ENCODE peak calls at places on chromosomes 13 and 19, in ten cellular contexts. One of them, this sample, is unnamed.

GRCh38 chr19:11675569-11675968 is 63.2 kb downstream of the ZNF823 start:
- DNase-seq in transverse colon: no peak
- DNase-seq in lung: no peak
- DNase-seq in cardiac fibroblast: no peak
- DNase-seq in substantia nigra: no peak
- DNase-seq in AG04450: no peak
- DNase-seq in dermis blood vessel endothelial cell: no peak
- DNase-seq in naive B cell: no peak
- DNase-seq in astrocyte of the spinal cord: no peak
- DNase-seq in HCT116: no peak
- DNase-seq in this sample: no peak

GRCh38 chr19:38624822-38625221 is 5.8 kb downstream of the EIF3K start:
- DNase-seq in transverse colon: no peak
- DNase-seq in lung: no peak
- DNase-seq in cardiac fibroblast: no peak
- DNase-seq in substantia nigra: no peak
- DNase-seq in AG04450: no peak
- DNase-seq in dermis blood vessel endothelial cell: no peak
- DNase-seq in naive B cell: no peak
- DNase-seq in astrocyte of the spinal cord: no peak
- DNase-seq in HCT116: no peak
- DNase-seq in this sample: no peak

GRCh38 chr13:109630281-109630680 is 156.1 kb downstream of the IRS2 start:
- DNase-seq in transverse colon: no peak
- DNase-seq in lung: no peak
- DNase-seq in cardiac fibroblast: no peak
- DNase-seq in substantia nigra: no peak
- DNase-seq in AG04450: no peak
- DNase-seq in dermis blood vessel endothelial cell: no peak
- DNase-seq in naive B cell: no peak
- DNase-seq in astrocyte of the spinal cord: no peak
- DNase-seq in HCT116: no peak
- DNase-seq in this sample: no peak

GRCh38 chr13:97130201-97130600 is 91.9 kb upstream of the MBNL2 start:
- DNase-seq in transverse colon: no peak
- DNase-seq in lung: no peak
- DNase-seq in cardiac fibroblast: peak
- DNase-seq in substantia nigra: no peak
- DNase-seq in AG04450: no peak
- DNase-seq in dermis blood vessel endothelial cell: no peak
- DNase-seq in naive B cell: no peak
- DNase-seq in astrocyte of the spinal cord: no peak
- DNase-seq in HCT116: no peak
- DNase-seq in this sample: no peak

GRCh38 chr19:1237027-1237659 is 662 bp downstream of the CBARP start:
- DNase-seq in transverse colon: no peak
- DNase-seq in lung: no peak
- DNase-seq in cardiac fibroblast: no peak
- DNase-seq in substantia nigra: no peak
- DNase-seq in AG04450: no peak
- DNase-seq in dermis blood vessel endothelial cell: peak
- DNase-seq in naive B cell: no peak
- DNase-seq in astrocyte of the spinal cord: no peak
- DNase-seq in HCT116: no peak
- DNase-seq in this sample: no peak

GRCh38 chr13:44818428-44818827 is 170.8 kb downstream of the NUFIP1 start:
- DNase-seq in transverse colon: no peak
- DNase-seq in lung: no peak
- DNase-seq in cardiac fibroblast: peak
- DNase-seq in substantia nigra: no peak
- DNase-seq in AG04450: no peak
- DNase-seq in dermis blood vessel endothelial cell: peak
- DNase-seq in naive B cell: no peak
- DNase-seq in astrocyte of the spinal cord: peak
- DNase-seq in HCT116: peak
- DNase-seq in this sample: no peak

GRCh38 chr19:21680679-21681078 is 86.7 kb downstream of the ZNF100 start:
- DNase-seq in transverse colon: no peak
- DNase-seq in lung: no peak
- DNase-seq in cardiac fibroblast: no peak
- DNase-seq in substantia nigra: no peak
- DNase-seq in AG04450: no peak
- DNase-seq in dermis blood vessel endothelial cell: no peak
- DNase-seq in naive B cell: no peak
- DNase-seq in astrocyte of the spinal cord: no peak
- DNase-seq in HCT116: no peak
- DNase-seq in this sample: no peak

GRCh38 chr19:45677351-45678230 is 9.6 kb downstream of the GIPR start:
- DNase-seq in transverse colon: peak
- DNase-seq in lung: peak
- DNase-seq in cardiac fibroblast: peak
- DNase-seq in substantia nigra: peak
- DNase-seq in AG04450: no peak
- DNase-seq in dermis blood vessel endothelial cell: peak
- DNase-seq in naive B cell: peak
- DNase-seq in astrocyte of the spinal cord: peak
- DNase-seq in HCT116: peak
- DNase-seq in this sample: peak

GRCh38 chr19:45171211-45171623 is 6.8 kb downstream of the TRAPPC6A start:
- DNase-seq in transverse colon: no peak
- DNase-seq in lung: no peak
- DNase-seq in cardiac fibroblast: peak
- DNase-seq in substantia nigra: no peak
- DNase-seq in AG04450: no peak
- DNase-seq in dermis blood vessel endothelial cell: peak
- DNase-seq in naive B cell: no peak
- DNase-seq in astrocyte of the spinal cord: no peak
- DNase-seq in HCT116: no peak
- DNase-seq in this sample: no peak